ENCODE peak calls at places on chromosomes 13 and 19, in six cellular contexts. A is GM12878, P is HepG2, O is GM12892, J is H1, C is SK-N-SH. V is an unnamed sample.

GRCh38 chr19:48746738-48747575 is at the start of gene IZUMO1:
- DNase-seq in C (peak; percentile 89), P (no peak), A (no peak), J (peak; percentile 97), O (peak; percentile 70), V (no peak)

GRCh38 chr19:7605490-7606222 is 10.0 kb downstream of the CAMSAP3 start:
- DNase-seq in A (peak; percentile 9), O (no peak), P (peak; percentile 57), J (peak; percentile 86), C (peak; percentile 78), V (no peak)

GRCh38 chr13:106446011-106446410 is 89.5 kb downstream of the EFNB2 start:
- DNase-seq in J (no peak), A (no peak), C (no peak), P (no peak), O (no peak), V (no peak)

GRCh38 chr13:103140001-103140671 is 73.9 kb upstream of the SLC10A2 start:
- DNase-seq in O (no peak), A (peak; percentile 52), J (no peak), P (peak; percentile 12), C (peak; percentile 10), V (peak; percentile 20)

GRCh38 chr19:13024958-13025653 is 29.8 kb downstream of the NFIX start:
- DNase-seq in O (no peak), C (no peak), P (no peak), A (no peak), J (peak; percentile 72), V (no peak)

GRCh38 chr13:48902421-48902820 is 73.3 kb upstream of the FNDC3A start:
- DNase-seq in P (no peak), A (no peak), C (no peak), J (no peak), O (no peak), V (no peak)

GRCh38 chr19:23776507-23777205 is 18.0 kb upstream of the ZNF681 start:
- DNase-seq in C (no peak), P (no peak), A (no peak), J (no peak), O (no peak), V (no peak)

GRCh38 chr19:17136026-17136425 is 60.4 kb downstream of the MYO9B start:
- DNase-seq in C (no peak), A (no peak), J (peak; percentile 60), O (no peak), P (no peak), V (no peak)

GRCh38 chr13:51698352-51698751 is 105.6 kb downstream of the DHRS12 start:
- DNase-seq in C (no peak), J (no peak), A (no peak), P (no peak), O (no peak), V (no peak)

GRCh38 chr13:111916201-111916600 is 150.7 kb upstream of the SOX1 start:
- DNase-seq in P (no peak), J (no peak), O (no peak), C (no peak), A (no peak), V (no peak)

GRCh38 chr19:50794074-50794777 is 4.0 kb downstream of the ACP4 start:
- DNase-seq in P (no peak), O (peak; percentile 63), J (peak; percentile 63), A (no peak), C (peak; percentile 70), V (peak; percentile 69)

GRCh38 chr19:29143183-29143582 is 69.8 kb downstream of the UQCRFS1 start:
- DNase-seq in P (no peak), O (no peak), A (no peak), J (no peak), C (no peak), V (no peak)

GRCh38 chr19:18900700-18901502 is 4.9 kb upstream of the CERS1 start:
- DNase-seq in C (no peak), A (no peak), O (no peak), P (no peak), J (no peak), V (no peak)

GRCh38 chr19:41998246-41999020 is 4.4 kb upstream of the ATP1A3 start:
- DNase-seq in P (peak; percentile 17), A (no peak), O (peak; percentile 63), J (peak; percentile 91), C (peak; percentile 89), V (peak; percentile 66)

GRCh38 chr13:65155861-65156260 is 2074.3 kb downstream of the PCDH9 start:
- DNase-seq in O (no peak), P (no peak), J (no peak), C (no peak), A (no peak), V (no peak)

GRCh38 chr19:44903602-44904425 is 1.8 kb upstream of the APOE start:
- DNase-seq in J (peak; percentile 98), A (no peak), C (peak; percentile 88), O (peak; percentile 80), P (peak; percentile 80), V (peak; percentile 77)
- TF ChIP-seq POLR2AphosphoS5 in J (peak; percentile 37), A (no peak), C (peak; percentile 12), O (peak; percentile 68), P (peak; percentile 45), V (peak; percentile 56)

GRCh38 chr19:3880471-3881271 is at the start of gene ATCAY:
- DNase-seq in P (no peak), J (peak; percentile 71), A (no peak), C (peak; percentile 95), O (no peak), V (no peak)
- TF ChIP-seq TAF1 in P (no peak), J (peak; percentile 74), A (no peak), C (no peak), O (no peak), V (no peak)

DNA sequence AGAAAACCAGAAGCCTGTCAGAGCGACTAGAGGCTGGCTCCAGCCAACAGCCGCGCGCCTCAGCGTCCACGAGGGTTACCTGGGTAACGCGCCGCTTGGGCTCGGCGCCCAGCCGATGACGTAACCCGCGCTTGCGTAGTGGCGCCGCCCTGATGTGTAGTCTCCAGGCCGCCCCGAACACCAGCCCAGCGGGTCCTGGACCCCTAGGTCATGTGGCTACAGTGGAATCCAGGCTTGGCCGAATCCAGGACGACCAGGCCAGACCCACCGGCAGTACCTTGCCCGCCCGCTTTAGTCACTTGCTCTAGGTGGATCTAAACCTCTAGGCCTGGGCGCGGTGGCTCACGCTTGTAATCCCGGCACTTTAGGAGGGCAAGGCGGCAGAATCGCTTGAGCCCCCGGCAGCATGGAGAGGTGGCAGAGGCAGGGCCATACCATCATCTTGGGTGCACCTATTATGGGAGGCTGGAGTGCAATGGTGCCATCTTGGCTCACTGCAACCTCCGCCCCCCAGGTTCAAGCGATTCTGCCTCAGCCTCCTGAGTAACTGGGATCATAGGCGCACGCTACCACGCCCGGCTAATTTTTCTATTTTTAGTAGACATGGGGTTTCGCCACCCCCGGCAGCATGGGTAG is 7.2 kb upstream of the ZNF606 start:
- DNase-seq in O (peak; percentile 37), C (no peak), J (no peak), P (no peak), A (no peak), V (peak; percentile 84)
- TF ChIP-seq POLR2AphosphoS5 in O (no peak), C (no peak), J (no peak), P (no peak), A (no peak), V (peak; percentile 49)

DNA sequence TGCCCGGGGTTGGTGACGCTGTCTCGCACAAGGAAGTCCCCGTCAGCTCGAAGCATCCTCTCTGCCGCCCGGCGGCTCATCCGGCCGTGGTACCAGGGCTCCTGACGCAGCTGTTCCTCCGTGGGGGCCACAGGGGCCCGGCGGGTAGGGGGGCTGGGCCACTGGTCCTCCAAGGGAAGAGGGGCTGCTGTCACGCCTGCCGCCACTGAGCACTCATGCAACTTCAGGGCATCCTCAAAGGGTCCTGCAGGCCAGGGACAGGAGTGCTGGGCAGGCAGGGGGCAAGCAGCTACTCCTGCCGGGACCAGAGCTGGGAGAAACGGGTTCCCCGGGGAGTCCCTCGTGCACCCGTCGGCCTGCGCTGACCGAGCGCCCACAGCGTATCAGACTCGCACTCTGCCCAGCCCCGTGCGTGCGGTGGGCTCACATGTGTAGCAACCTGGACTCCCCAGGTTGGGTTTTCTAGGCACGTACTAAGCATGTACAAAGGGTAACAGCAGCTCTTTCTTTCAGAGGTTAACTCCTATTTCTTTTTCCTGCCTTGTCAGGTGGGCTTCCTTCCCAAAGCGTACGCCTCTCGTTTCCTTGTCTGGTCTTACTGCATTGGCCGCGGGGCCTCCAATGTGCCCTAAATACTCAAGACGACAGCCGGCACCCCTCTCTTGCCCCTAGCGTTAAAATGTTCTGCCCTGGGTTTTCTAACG is 13.4 kb upstream of the C2CD4C start:
- DNase-seq in A (no peak), C (no peak), P (no peak), J (no peak), O (no peak), V (no peak)
- TF ChIP-seq TAF1 in A (no peak), C (no peak), P (no peak), J (no peak), O (no peak), V (no peak)

GRCh38 chr19:30263719-30264440 is 108.3 kb upstream of the ZNF536 start:
- DNase-seq in P (no peak), A (no peak), J (no peak), O (no peak), C (peak; percentile 69), V (no peak)
- TF ChIP-seq POLR2AphosphoS5 in P (no peak), A (no peak), J (no peak), O (no peak), C (no peak), V (no peak)

GRCh38 chr19:1266116-1266817 is 2.9 kb upstream of the CIRBP start:
- DNase-seq in C (peak; percentile 93), J (peak; percentile 97), P (peak; percentile 80), O (peak; percentile 88), A (no peak), V (peak; percentile 81)
- TF ChIP-seq TAF1 in C (no peak), J (no peak), P (peak; percentile 45), O (no peak), A (no peak), V (no peak)

DNA sequence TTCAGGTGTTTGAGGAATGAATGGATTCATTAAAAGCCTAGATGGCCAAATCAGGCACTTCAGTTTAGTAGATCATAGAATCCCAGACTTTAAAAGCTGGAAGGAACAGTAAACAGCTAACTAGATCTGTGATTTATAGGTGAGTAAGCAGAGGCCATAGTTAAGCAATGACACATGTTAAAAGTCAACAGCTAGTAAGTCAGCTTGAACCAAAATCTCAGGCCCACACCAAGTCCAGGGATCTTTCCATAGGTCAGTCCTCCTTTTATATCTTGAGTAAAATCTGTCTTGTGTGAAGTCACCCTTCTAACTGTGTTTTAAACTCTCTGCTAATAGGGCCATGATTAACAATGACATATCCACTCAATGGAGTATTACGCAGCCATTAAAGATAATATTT is 275.5 kb upstream of the SOX21 start:
- DNase-seq in P (no peak), C (no peak), J (no peak), O (no peak), A (no peak), V (no peak)
- TF ChIP-seq POLR2AphosphoS5 in P (no peak), C (no peak), J (no peak), O (no peak), A (no peak), V (no peak)

DNA sequence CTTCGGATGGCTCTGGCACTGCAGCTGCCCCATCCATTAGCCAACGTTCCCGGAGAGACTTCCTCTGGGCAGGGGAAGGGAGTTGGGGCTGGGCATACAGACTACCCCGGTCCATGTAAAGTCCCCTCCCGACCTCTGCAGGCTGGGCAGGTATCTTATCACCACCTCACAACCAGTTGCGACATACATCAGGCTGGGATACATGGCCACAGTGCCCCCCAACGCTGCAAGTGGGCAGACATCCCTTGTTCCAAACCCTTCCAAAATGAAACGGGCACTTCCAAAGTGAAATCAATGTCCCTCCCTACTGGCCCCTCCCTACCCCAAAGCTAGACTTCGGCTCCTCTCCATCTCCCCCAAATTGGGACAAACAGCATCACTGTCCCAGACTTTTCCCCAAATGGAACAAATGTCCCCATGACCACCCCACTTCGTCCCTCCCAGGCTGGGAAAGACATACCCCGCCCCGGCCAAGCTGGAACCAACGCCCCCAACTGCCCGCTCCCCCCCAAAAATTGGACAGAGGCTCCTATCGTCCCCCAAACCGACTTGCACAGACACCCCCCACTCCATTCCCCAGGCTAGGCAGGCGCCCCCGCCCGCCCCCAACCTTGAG is 5.0 kb downstream of the PALM3 start:
- DNase-seq in P (no peak), O (no peak), C (peak; percentile 46), J (no peak), A (no peak), V (no peak)
- TF ChIP-seq TAF1 in P (no peak), O (no peak), C (no peak), J (no peak), A (no peak), V (no peak)

V was measured in GM12891.